ENCODE peak calls at places on chromosomes 16 and 17, in eight cellular contexts. One of them, this sample, is unnamed.

GRCh38 chr16:28880955-28881354 is 2.7 kb downstream of the ATP2A1 start:
- DNase-seq in tibial artery: no peak
- DNase-seq in transverse colon: no peak
- DNase-seq in CD8-positive, alpha-beta T cell: no peak
- DNase-seq in heart right ventricle: no peak
- DNase-seq in CD4-positive, alpha-beta T cell: no peak
- DNase-seq in epithelial cell of prostate: no peak
- DNase-seq in A549: no peak
- DNase-seq in this sample: no peak

GRCh38 chr16:88451586-88452484 is 1.2 kb upstream of the ZFPM1 start:
- DNase-seq in CD4-positive, alpha-beta T cell: no peak
- DNase-seq in tibial artery: no peak
- DNase-seq in epithelial cell of prostate: no peak
- DNase-seq in heart right ventricle: no peak
- DNase-seq in A549: no peak
- DNase-seq in transverse colon: no peak
- DNase-seq in CD8-positive, alpha-beta T cell: no peak
- DNase-seq in this sample: no peak

GRCh38 chr16:84484579-84485254 is 19.7 kb downstream of the MEAK7 start:
- DNase-seq in CD8-positive, alpha-beta T cell: no peak
- DNase-seq in epithelial cell of prostate: no peak
- DNase-seq in A549: peak
- DNase-seq in heart right ventricle: peak
- DNase-seq in CD4-positive, alpha-beta T cell: no peak
- DNase-seq in tibial artery: peak
- DNase-seq in transverse colon: peak
- DNase-seq in this sample: no peak

GRCh38 chr16:70737377-70738082 is 51.7 kb upstream of the MTSS2 start:
- DNase-seq in transverse colon: peak
- DNase-seq in CD8-positive, alpha-beta T cell: peak
- DNase-seq in CD4-positive, alpha-beta T cell: peak
- DNase-seq in A549: no peak
- DNase-seq in epithelial cell of prostate: no peak
- DNase-seq in heart right ventricle: peak
- DNase-seq in tibial artery: peak
- DNase-seq in this sample: no peak

GRCh38 chr17:75549246-75550138 is 24.0 kb downstream of the LLGL2 start:
- DNase-seq in tibial artery: no peak
- DNase-seq in CD4-positive, alpha-beta T cell: no peak
- DNase-seq in epithelial cell of prostate: peak
- DNase-seq in transverse colon: peak
- DNase-seq in heart right ventricle: no peak
- DNase-seq in A549: peak
- DNase-seq in CD8-positive, alpha-beta T cell: no peak
- DNase-seq in this sample: no peak

GRCh38 chr17:59668816-59669215 is 38.4 kb downstream of the PTRH2 start:
- DNase-seq in tibial artery: no peak
- DNase-seq in heart right ventricle: no peak
- DNase-seq in transverse colon: no peak
- DNase-seq in A549: no peak
- DNase-seq in CD4-positive, alpha-beta T cell: no peak
- DNase-seq in CD8-positive, alpha-beta T cell: no peak
- DNase-seq in epithelial cell of prostate: no peak
- DNase-seq in this sample: no peak

GRCh38 chr17:37605813-37606505 is 3.3 kb downstream of the SYNRG start:
- DNase-seq in CD4-positive, alpha-beta T cell: peak
- DNase-seq in tibial artery: no peak
- DNase-seq in heart right ventricle: no peak
- DNase-seq in CD8-positive, alpha-beta T cell: no peak
- DNase-seq in transverse colon: peak
- DNase-seq in A549: no peak
- DNase-seq in epithelial cell of prostate: no peak
- DNase-seq in this sample: no peak

GRCh38 chr16:80197790-80198201 is 343.0 kb upstream of the DYNLRB2 start:
- DNase-seq in epithelial cell of prostate: peak
- DNase-seq in A549: peak
- DNase-seq in CD8-positive, alpha-beta T cell: no peak
- DNase-seq in tibial artery: no peak
- DNase-seq in heart right ventricle: no peak
- DNase-seq in transverse colon: no peak
- DNase-seq in CD4-positive, alpha-beta T cell: no peak
- DNase-seq in this sample: peak

GRCh38 chr17:48026503-48027321 is 10.9 kb downstream of the COPZ2 start:
- DNase-seq in tibial artery: peak
- DNase-seq in epithelial cell of prostate: no peak
- DNase-seq in heart right ventricle: peak
- DNase-seq in A549: peak
- DNase-seq in CD4-positive, alpha-beta T cell: peak
- DNase-seq in CD8-positive, alpha-beta T cell: peak
- DNase-seq in transverse colon: peak
- DNase-seq in this sample: peak

GRCh38 chr16:67463059-67463458 is 17.9 kb downstream of the ATP6V0D1 start:
- DNase-seq in transverse colon: peak
- DNase-seq in epithelial cell of prostate: no peak
- DNase-seq in heart right ventricle: no peak
- DNase-seq in CD8-positive, alpha-beta T cell: no peak
- DNase-seq in tibial artery: no peak
- DNase-seq in A549: no peak
- DNase-seq in CD4-positive, alpha-beta T cell: no peak
- DNase-seq in this sample: no peak

GRCh38 chr17:81400154-81400938 is 5.1 kb downstream of the BAHCC1 start:
- DNase-seq in CD8-positive, alpha-beta T cell: no peak
- DNase-seq in transverse colon: no peak
- DNase-seq in CD4-positive, alpha-beta T cell: no peak
- DNase-seq in epithelial cell of prostate: no peak
- DNase-seq in heart right ventricle: no peak
- DNase-seq in tibial artery: no peak
- DNase-seq in A549: peak
- DNase-seq in this sample: peak

GRCh38 chr17:21005803-21006202 is 37.0 kb downstream of the USP22 start:
- DNase-seq in A549: no peak
- DNase-seq in tibial artery: no peak
- DNase-seq in CD4-positive, alpha-beta T cell: no peak
- DNase-seq in transverse colon: no peak
- DNase-seq in heart right ventricle: no peak
- DNase-seq in epithelial cell of prostate: no peak
- DNase-seq in CD8-positive, alpha-beta T cell: no peak
- DNase-seq in this sample: no peak

GRCh38 chr17:68954146-68954971 is 833 bp downstream of the ABCA8 start:
- DNase-seq in tibial artery: no peak
- DNase-seq in transverse colon: no peak
- DNase-seq in CD4-positive, alpha-beta T cell: no peak
- DNase-seq in epithelial cell of prostate: no peak
- DNase-seq in A549: no peak
- DNase-seq in CD8-positive, alpha-beta T cell: no peak
- DNase-seq in heart right ventricle: no peak
- DNase-seq in this sample: no peak
- H3K27ac ChIP-seq in tibial artery: peak
- H3K27ac ChIP-seq in transverse colon: peak
- H3K27ac ChIP-seq in CD4-positive, alpha-beta T cell: no peak
- H3K27ac ChIP-seq in epithelial cell of prostate: no peak
- H3K27ac ChIP-seq in A549: no peak
- H3K27ac ChIP-seq in CD8-positive, alpha-beta T cell: no peak
- H3K27ac ChIP-seq in heart right ventricle: peak
- H3K27ac ChIP-seq in this sample: peak

DNA sequence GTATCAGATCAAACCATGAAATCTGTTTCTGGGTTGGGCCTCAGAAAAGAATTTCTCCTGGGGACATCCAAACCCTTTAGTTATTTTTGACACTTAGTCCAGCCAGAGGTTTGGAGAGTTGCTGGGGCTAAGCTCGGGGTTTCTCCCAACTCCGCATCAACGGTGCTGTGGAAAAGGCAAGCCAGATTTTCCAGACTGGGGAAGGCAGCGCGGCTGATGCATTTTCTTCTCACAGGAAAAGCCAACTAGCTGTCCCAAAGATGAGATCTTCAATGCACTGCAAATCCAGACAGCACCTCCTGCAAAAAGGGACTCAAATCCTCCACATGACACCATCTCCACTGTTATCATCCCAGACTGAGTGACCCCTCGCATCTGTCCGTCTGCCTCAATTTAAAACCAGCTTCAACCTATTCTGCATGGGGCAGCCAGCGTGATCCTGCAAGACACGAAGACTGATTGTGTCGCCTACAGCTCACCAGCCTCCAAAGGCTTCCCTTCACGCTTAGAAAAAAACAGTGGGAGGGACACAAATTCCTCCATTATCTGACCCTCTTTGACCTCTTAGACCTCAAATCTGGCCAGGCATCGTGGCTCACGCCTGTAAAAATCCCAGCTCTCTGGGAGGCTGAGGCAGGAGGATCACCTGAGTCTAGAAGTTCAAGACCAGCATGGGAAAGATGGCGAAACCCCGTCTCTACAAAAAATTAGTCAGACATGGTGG is 62.0 kb downstream of the GAS7 start:
- DNase-seq in tibial artery: no peak
- DNase-seq in A549: no peak
- DNase-seq in CD8-positive, alpha-beta T cell: no peak
- DNase-seq in transverse colon: no peak
- DNase-seq in heart right ventricle: no peak
- DNase-seq in CD4-positive, alpha-beta T cell: no peak
- DNase-seq in epithelial cell of prostate: no peak
- DNase-seq in this sample: no peak
- H3K27ac ChIP-seq in tibial artery: no peak
- H3K27ac ChIP-seq in A549: no peak
- H3K27ac ChIP-seq in CD8-positive, alpha-beta T cell: no peak
- H3K27ac ChIP-seq in transverse colon: peak
- H3K27ac ChIP-seq in heart right ventricle: peak
- H3K27ac ChIP-seq in CD4-positive, alpha-beta T cell: no peak
- H3K27ac ChIP-seq in epithelial cell of prostate: no peak
- H3K27ac ChIP-seq in this sample: no peak

GRCh38 chr16:3073448-3073847 is 8.0 kb downstream of the IL32 start:
- DNase-seq in transverse colon: no peak
- DNase-seq in A549: no peak
- DNase-seq in epithelial cell of prostate: no peak
- DNase-seq in heart right ventricle: no peak
- DNase-seq in CD8-positive, alpha-beta T cell: no peak
- DNase-seq in tibial artery: no peak
- DNase-seq in CD4-positive, alpha-beta T cell: no peak
- DNase-seq in this sample: no peak

GRCh38 chr16:3071655-3072054 is 6.2 kb downstream of the IL32 start:
- DNase-seq in CD8-positive, alpha-beta T cell: no peak
- DNase-seq in transverse colon: no peak
- DNase-seq in heart right ventricle: no peak
- DNase-seq in tibial artery: no peak
- DNase-seq in A549: no peak
- DNase-seq in epithelial cell of prostate: no peak
- DNase-seq in CD4-positive, alpha-beta T cell: no peak
- DNase-seq in this sample: no peak

GRCh38 chr16:3076577-3076976 is 11.1 kb downstream of the IL32 start:
- DNase-seq in transverse colon: no peak
- DNase-seq in CD4-positive, alpha-beta T cell: no peak
- DNase-seq in CD8-positive, alpha-beta T cell: no peak
- DNase-seq in tibial artery: no peak
- DNase-seq in heart right ventricle: no peak
- DNase-seq in A549: no peak
- DNase-seq in epithelial cell of prostate: no peak
- DNase-seq in this sample: no peak

GRCh38 chr16:3070608-3071111 is 5.2 kb downstream of the IL32 start:
- DNase-seq in tibial artery: no peak
- DNase-seq in epithelial cell of prostate: no peak
- DNase-seq in CD8-positive, alpha-beta T cell: no peak
- DNase-seq in transverse colon: no peak
- DNase-seq in heart right ventricle: no peak
- DNase-seq in A549: no peak
- DNase-seq in CD4-positive, alpha-beta T cell: no peak
- DNase-seq in this sample: no peak

DNA sequence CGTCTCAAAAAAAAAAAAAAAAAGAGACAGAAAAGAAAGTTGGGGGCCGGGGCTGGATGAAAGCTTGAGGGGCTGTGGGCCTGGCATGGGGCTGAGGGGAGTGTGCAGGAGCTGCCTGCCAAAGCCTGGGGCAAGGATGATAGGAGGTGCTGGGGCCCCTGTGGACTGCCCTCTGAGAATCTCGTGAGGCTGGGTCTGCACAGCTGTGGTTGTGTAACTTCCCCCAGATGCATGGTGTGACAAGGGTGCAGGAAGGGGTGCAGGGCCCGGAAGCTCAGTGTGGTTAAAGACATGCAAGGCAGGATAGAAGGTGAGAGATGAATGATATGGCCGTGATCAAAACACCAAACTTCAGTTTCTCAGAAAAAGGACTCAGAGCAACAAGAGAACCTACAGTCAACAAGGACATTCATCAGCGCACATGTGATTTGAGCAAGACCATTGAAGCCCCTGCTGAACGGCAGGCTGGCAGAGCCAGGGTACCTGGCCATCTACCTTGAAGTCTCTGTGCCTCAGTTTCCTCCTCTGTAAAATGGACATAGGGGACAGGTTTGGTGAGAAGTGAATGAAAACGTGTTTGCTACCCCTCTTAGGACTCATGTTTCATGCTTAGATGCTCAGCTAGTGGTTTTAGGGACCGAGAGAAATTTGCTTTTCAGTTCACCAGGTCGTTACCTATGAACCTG is 9.6 kb downstream of the IL32 start:
- DNase-seq in tibial artery: no peak
- DNase-seq in CD8-positive, alpha-beta T cell: peak
- DNase-seq in heart right ventricle: no peak
- DNase-seq in CD4-positive, alpha-beta T cell: peak
- DNase-seq in transverse colon: peak
- DNase-seq in epithelial cell of prostate: no peak
- DNase-seq in A549: no peak
- DNase-seq in this sample: no peak
- H3K27ac ChIP-seq in tibial artery: no peak
- H3K27ac ChIP-seq in CD8-positive, alpha-beta T cell: peak
- H3K27ac ChIP-seq in heart right ventricle: no peak
- H3K27ac ChIP-seq in CD4-positive, alpha-beta T cell: peak
- H3K27ac ChIP-seq in transverse colon: peak
- H3K27ac ChIP-seq in epithelial cell of prostate: no peak
- H3K27ac ChIP-seq in A549: no peak
- H3K27ac ChIP-seq in this sample: no peak

GRCh38 chr16:31456988-31457360 is 2.3 kb upstream of the ARMC5 start:
- DNase-seq in A549: no peak
- DNase-seq in transverse colon: no peak
- DNase-seq in epithelial cell of prostate: no peak
- DNase-seq in CD8-positive, alpha-beta T cell: no peak
- DNase-seq in tibial artery: peak
- DNase-seq in CD4-positive, alpha-beta T cell: no peak
- DNase-seq in heart right ventricle: no peak
- DNase-seq in this sample: no peak

GRCh38 chr16:31460582-31461002 is 1.3 kb downstream of the ARMC5 start:
- DNase-seq in CD4-positive, alpha-beta T cell: no peak
- DNase-seq in transverse colon: no peak
- DNase-seq in tibial artery: no peak
- DNase-seq in CD8-positive, alpha-beta T cell: no peak
- DNase-seq in epithelial cell of prostate: no peak
- DNase-seq in A549: no peak
- DNase-seq in heart right ventricle: no peak
- DNase-seq in this sample: peak

GRCh38 chr16:31458835-31459721 is at the start of gene ARMC5:
- DNase-seq in transverse colon: peak
- DNase-seq in heart right ventricle: peak
- DNase-seq in CD4-positive, alpha-beta T cell: peak
- DNase-seq in epithelial cell of prostate: peak
- DNase-seq in A549: peak
- DNase-seq in CD8-positive, alpha-beta T cell: peak
- DNase-seq in tibial artery: peak
- DNase-seq in this sample: peak

GRCh38 chr16:31459722-31460581 is 651 bp downstream of the ARMC5 start:
- DNase-seq in heart right ventricle: peak
- DNase-seq in CD8-positive, alpha-beta T cell: peak
- DNase-seq in A549: peak
- DNase-seq in CD4-positive, alpha-beta T cell: peak
- DNase-seq in transverse colon: peak
- DNase-seq in epithelial cell of prostate: peak
- DNase-seq in tibial artery: peak
- DNase-seq in this sample: peak

GRCh38 chr16:31458073-31458834 is 1.0 kb upstream of the ARMC5 start:
- DNase-seq in transverse colon: peak
- DNase-seq in A549: peak
- DNase-seq in tibial artery: peak
- DNase-seq in CD8-positive, alpha-beta T cell: peak
- DNase-seq in CD4-positive, alpha-beta T cell: peak
- DNase-seq in epithelial cell of prostate: no peak
- DNase-seq in heart right ventricle: peak
- DNase-seq in this sample: peak
- H3K27ac ChIP-seq in transverse colon: peak
- H3K27ac ChIP-seq in A549: peak
- H3K27ac ChIP-seq in tibial artery: peak
- H3K27ac ChIP-seq in CD8-positive, alpha-beta T cell: peak
- H3K27ac ChIP-seq in CD4-positive, alpha-beta T cell: peak
- H3K27ac ChIP-seq in epithelial cell of prostate: peak
- H3K27ac ChIP-seq in heart right ventricle: peak
- H3K27ac ChIP-seq in this sample: peak